ENCODE peak calls at places on chromosomes 2 and 18, in seven cellular contexts. S, Z, D, W, N, O and I are unnamed samples. For H3K36me3 and H3K4me1, the result is how much of the 10 kb centered on the place peaks cover.

GRCh38 chr2:54909006-54909405 is 141.2 kb downstream of the RTN4 start:
- DNase-seq in D (no peak), N (no peak), W (no peak), O (no peak), S (no peak), Z (no peak), I (no peak)

GRCh38 chr2:156405586-156405985 is 30.6 kb upstream of the GPD2 start:
- DNase-seq in O (peak), N (peak), D (peak), W (peak), Z (no peak), S (no peak), I (peak)

GRCh38 chr18:46754188-46754587 is 2.7 kb downstream of the ST8SIA5 start:
- DNase-seq in S (no peak), D (no peak), N (no peak), W (no peak), Z (no peak), O (no peak), I (no peak)

GRCh38 chr18:76099931-76100457 is 395.0 kb downstream of the ZNF516 start:
- DNase-seq in W (no peak), O (peak), S (no peak), Z (no peak), N (no peak), D (no peak), I (no peak)

GRCh38 chr18:46356278-46357033 is 252.3 kb downstream of the HAUS1 start:
- DNase-seq in O (no peak), N (no peak), W (no peak), D (peak), S (no peak), Z (no peak), I (no peak)

GRCh38 chr2:136310005-136310495 is 192.1 kb upstream of the CXCR4 start:
- DNase-seq in D (peak), S (no peak), W (no peak), Z (no peak), N (no peak), O (no peak), I (no peak)

GRCh38 chr2:73112026-73112912 is 479 bp downstream of the RAB11FIP5 start:
- DNase-seq in S (no peak), O (peak), D (peak), W (no peak), Z (peak), N (peak), I (peak)

GRCh38 chr18:76621782-76622495 is 126.9 kb upstream of the ZNF516 start:
- DNase-seq in N (peak), W (no peak), Z (no peak), O (no peak), S (no peak), D (no peak), I (peak)

GRCh38 chr18:25349926-25350560 is 1.9 kb downstream of the ZNF521 start:
- DNase-seq in Z (no peak), N (peak), S (peak), D (peak), W (no peak), O (peak), I (no peak)

DNA sequence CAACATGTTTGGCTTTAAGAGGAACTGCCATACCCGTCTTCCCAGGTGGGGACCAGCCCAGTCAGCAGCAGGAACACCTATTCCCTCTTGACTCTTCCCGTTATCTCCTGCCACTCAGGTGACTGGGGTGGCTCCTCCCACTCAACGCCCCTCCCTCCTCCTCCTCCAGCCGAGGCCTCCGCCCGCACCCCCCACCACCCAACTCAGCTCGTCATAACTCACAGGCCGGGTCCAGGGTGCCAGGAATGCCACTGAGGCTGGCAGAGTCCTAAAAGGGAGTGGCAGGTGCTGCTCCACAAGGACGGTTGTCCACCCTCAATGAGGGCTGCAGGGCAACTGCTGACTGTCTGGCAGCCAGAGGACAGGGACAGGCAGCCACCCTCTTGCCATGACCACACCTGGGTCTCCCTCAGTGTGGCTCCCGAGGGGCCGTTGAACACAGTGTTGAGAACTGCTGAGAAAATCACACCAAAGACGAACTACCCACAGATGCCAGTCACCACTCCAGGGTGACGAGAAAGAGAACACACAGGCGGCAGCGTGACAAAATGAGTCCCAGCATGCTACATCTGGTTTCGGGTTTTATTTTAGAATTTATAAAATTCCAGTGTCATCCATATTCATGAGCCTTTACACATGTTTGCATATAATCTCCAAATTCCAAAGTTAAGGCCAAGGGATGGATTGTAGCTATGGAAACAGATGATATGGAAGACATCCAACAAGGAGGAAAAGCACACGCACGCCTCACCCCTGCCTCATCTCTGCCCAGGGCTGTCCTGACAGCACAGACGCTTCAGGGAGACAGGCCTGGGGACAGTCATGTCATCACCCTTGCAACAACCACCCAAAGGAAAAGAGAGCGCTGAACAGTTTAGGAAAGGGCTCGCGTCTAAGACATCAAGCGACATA is 38.5 kb downstream of the ANO7 start:
- DNase-seq in S (no peak), O (peak), Z (no peak), N (no peak), D (no peak), W (no peak), I (no peak)
- H3K36me3 ChIP-seq in S (under half), O (under half), Z (under half), N (under half), D (under half), W (half or more), I (under half)

GRCh38 chr2:119174993-119175347 is 16.4 kb upstream of the C1QL2 start:
- DNase-seq in W (no peak), O (no peak), D (no peak), S (no peak), Z (no peak), N (no peak), I (no peak)

GRCh38 chr2:119175517-119175916 is 17.0 kb upstream of the C1QL2 start:
- DNase-seq in O (no peak), Z (no peak), D (no peak), W (no peak), S (no peak), N (no peak), I (no peak)

GRCh38 chr2:119173556-119174060 is 15.1 kb upstream of the C1QL2 start:
- DNase-seq in N (no peak), Z (no peak), S (no peak), W (no peak), D (no peak), O (no peak), I (no peak)

GRCh38 chr2:119177171-119177837 is 18.8 kb upstream of the C1QL2 start:
- DNase-seq in Z (no peak), S (no peak), N (no peak), D (no peak), O (no peak), W (no peak), I (no peak)

DNA sequence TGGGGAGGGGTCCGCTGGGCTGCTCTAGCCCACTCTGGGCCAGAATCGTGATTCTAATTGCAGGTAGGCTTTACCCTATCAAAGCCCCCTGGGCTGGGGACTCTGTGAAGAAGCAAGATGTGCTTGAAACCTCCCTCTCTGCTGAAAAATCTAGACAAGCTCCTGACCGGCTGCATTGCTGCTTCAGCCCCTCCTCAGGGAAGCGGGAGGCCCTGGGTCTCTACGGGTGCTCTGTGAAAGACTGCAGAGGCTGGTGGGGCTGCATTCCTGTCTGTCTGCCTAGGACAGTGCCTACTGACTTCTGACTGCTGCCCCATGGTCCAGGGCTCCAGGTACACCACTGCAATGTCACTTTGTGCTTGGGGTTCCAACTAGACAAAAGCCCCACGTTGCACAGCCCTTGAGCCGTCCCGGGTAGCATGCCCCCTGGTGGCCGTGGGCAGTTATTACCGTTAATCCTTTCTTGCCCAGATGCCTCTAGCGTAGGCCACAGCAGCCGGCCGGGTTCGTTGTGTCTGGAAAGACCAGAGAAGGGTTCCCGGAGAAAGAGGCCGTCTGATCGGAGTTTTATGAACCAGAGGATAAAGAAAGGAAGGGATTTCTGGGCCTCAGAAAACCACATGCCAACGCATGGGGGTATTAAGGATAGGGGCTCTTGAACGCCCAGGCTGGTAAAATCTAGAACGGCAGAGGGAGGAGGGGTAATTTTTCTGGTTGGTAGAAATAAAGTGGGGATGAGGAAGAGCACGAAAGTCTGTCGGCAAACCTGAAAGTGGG is 15.9 kb upstream of the C1QL2 start:
- DNase-seq in Z (peak), D (peak), N (peak), O (peak), W (peak), S (no peak), I (peak)
- TF ChIP-seq CTCF in Z (peak), D (peak), N (peak), O (peak), W (peak), S (no peak), I (peak)

GRCh38 chr2:218223046-218223445 is 6.1 kb downstream of the ARPC2 start:
- DNase-seq in O (no peak), N (no peak), S (no peak), W (no peak), D (no peak), Z (no peak), I (peak)

GRCh38 chr2:218226903-218227302 is 9.9 kb downstream of the ARPC2 start:
- DNase-seq in O (no peak), S (no peak), Z (no peak), D (no peak), N (no peak), W (no peak), I (no peak)

GRCh38 chr2:218219934-218220333 is 2.9 kb downstream of the ARPC2 start:
- DNase-seq in N (no peak), Z (no peak), O (no peak), D (no peak), S (no peak), W (no peak), I (no peak)

GRCh38 chr2:218221015-218221414 is 4.0 kb downstream of the ARPC2 start:
- DNase-seq in W (no peak), Z (no peak), N (no peak), O (no peak), S (no peak), D (no peak), I (peak)

GRCh38 chr2:218224206-218224605 is 7.2 kb downstream of the ARPC2 start:
- DNase-seq in W (no peak), O (no peak), N (no peak), Z (no peak), S (no peak), D (no peak), I (no peak)
- H3K4me1 ChIP-seq in W (under half), O (under half), N (half or more), Z (half or more), S (under half), D (under half), I (under half)

GRCh38 chr2:127862228-127862627 is 4.3 kb upstream of the POLR2D start:
- DNase-seq in S (no peak), O (no peak), D (no peak), N (no peak), W (no peak), Z (no peak), I (no peak)

GRCh38 chr2:127865926-127866325 is 8.0 kb upstream of the POLR2D start:
- DNase-seq in Z (no peak), D (no peak), W (no peak), O (no peak), S (no peak), N (no peak), I (no peak)

GRCh38 chr2:127859712-127860085 is 1.7 kb upstream of the POLR2D start:
- DNase-seq in D (peak), Z (peak), W (peak), N (peak), O (peak), S (no peak), I (no peak)

DNA sequence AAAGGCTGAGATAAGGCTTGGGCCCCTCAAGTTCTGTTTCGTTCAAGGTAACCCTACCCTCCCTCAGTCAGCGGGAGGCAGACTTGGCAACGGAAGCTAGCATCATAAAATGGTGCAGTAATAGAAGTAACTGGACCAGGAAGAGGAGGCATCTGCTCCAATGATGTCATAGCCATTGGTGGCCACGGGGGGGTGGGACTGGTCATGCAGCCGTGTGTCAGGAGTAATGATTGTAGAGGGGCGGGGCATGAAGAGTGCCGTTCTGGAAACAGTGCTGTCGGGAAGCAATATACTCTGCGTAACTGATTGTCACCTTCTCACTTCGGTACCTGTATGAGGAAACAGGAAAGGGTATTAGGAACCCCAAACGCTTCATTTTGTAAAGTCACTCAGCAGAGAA is 6.9 kb upstream of the POLR2D start:
- DNase-seq in S (no peak), W (no peak), Z (peak), O (peak), N (no peak), D (no peak), I (peak)
- H3K36me3 ChIP-seq in S (under half), W (under half), Z (under half), O (under half), N (under half), D (under half), I (half or more)

GRCh38 chr2:60883896-60884295 is 2.5 kb downstream of the REL start:
- DNase-seq in W (no peak), O (no peak), S (no peak), N (no peak), D (no peak), Z (no peak), I (no peak)

GRCh38 chr2:60880633-60880987 is 764 bp upstream of the REL start:
- DNase-seq in O (no peak), Z (no peak), S (no peak), W (no peak), D (no peak), N (no peak), I (peak)

GRCh38 chr2:60884795-60885194 is 3.4 kb downstream of the REL start:
- DNase-seq in Z (no peak), W (no peak), O (no peak), N (no peak), S (no peak), D (no peak), I (no peak)

GRCh38 chr2:60882971-60883753 is 1.8 kb downstream of the REL start:
- DNase-seq in Z (peak), W (no peak), S (no peak), N (no peak), D (peak), O (peak), I (peak)

GRCh38 chr2:60880988-60881932 is at the start of gene REL:
- DNase-seq in N (peak), W (peak), S (peak), O (peak), Z (peak), D (peak), I (peak)
- TF ChIP-seq CTCF in N (peak), W (no peak), S (peak), O (no peak), Z (no peak), D (peak), I (peak)

GRCh38 chr2:216108310-216108966 is 710 bp upstream of the XRCC5 start:
- DNase-seq in N (peak), O (peak), W (no peak), D (peak), Z (no peak), S (no peak), I (peak)
- H3K4me1 ChIP-seq in N (under half), O (under half), W (under half), D (under half), Z (under half), S (under half), I (under half)

GRCh38 chr2:134975281-134976009 is 56.8 kb downstream of the CCNT2 start:
- DNase-seq in S (no peak), O (no peak), W (no peak), Z (no peak), N (no peak), D (no peak), I (no peak)
- H3K36me3 ChIP-seq in S (under half), O (under half), W (under half), Z (under half), N (under half), D (under half), I (under half)